ENCODE peak calls at places on chromosomes 1 and 21, in ten cellular contexts. One of them, this sample, is unnamed.

GRCh38 chr1:206470692-206471414 is 577 bp downstream of the IKBKE start:
- DNase-seq in CD4-positive, alpha-beta memory T cell: peak; percentile 42
- DNase-seq in IMR-90: peak; percentile 90
- DNase-seq in adipocyte: peak; percentile 72
- DNase-seq in colonic mucosa: peak; percentile 45
- DNase-seq in endodermal cell: peak; percentile 84
- DNase-seq in right atrium auricular region: peak; percentile 70
- DNase-seq in astrocyte: peak; percentile 82
- DNase-seq in mucosa of descending colon: peak; percentile 61
- DNase-seq in AG04450: peak; percentile 49
- DNase-seq in this sample: no peak

GRCh38 chr1:185741551-185741950 is 7.4 kb downstream of the HMCN1 start:
- DNase-seq in endodermal cell: no peak
- DNase-seq in IMR-90: peak; percentile 28
- DNase-seq in colonic mucosa: no peak
- DNase-seq in AG04450: no peak
- DNase-seq in astrocyte: no peak
- DNase-seq in adipocyte: peak; percentile 37
- DNase-seq in mucosa of descending colon: no peak
- DNase-seq in right atrium auricular region: no peak
- DNase-seq in CD4-positive, alpha-beta memory T cell: no peak
- DNase-seq in this sample: no peak

GRCh38 chr1:14780271-14780670 is 181.8 kb downstream of the KAZN start:
- DNase-seq in IMR-90: no peak
- DNase-seq in adipocyte: no peak
- DNase-seq in right atrium auricular region: no peak
- DNase-seq in AG04450: no peak
- DNase-seq in astrocyte: no peak
- DNase-seq in CD4-positive, alpha-beta memory T cell: no peak
- DNase-seq in colonic mucosa: no peak
- DNase-seq in mucosa of descending colon: no peak
- DNase-seq in endodermal cell: no peak
- DNase-seq in this sample: no peak

GRCh38 chr1:184973308-184974085 is 811 bp downstream of the NIBAN1 start:
- DNase-seq in astrocyte: peak; percentile 42
- DNase-seq in AG04450: no peak
- DNase-seq in colonic mucosa: peak; percentile 34
- DNase-seq in mucosa of descending colon: no peak
- DNase-seq in endodermal cell: peak; percentile 82
- DNase-seq in right atrium auricular region: peak; percentile 76
- DNase-seq in adipocyte: peak; percentile 88
- DNase-seq in IMR-90: peak; percentile 82
- DNase-seq in CD4-positive, alpha-beta memory T cell: no peak
- DNase-seq in this sample: peak; percentile 66

GRCh38 chr1:94316183-94316582 is 78.8 kb upstream of the ARHGAP29 start:
- DNase-seq in astrocyte: no peak
- DNase-seq in endodermal cell: no peak
- DNase-seq in CD4-positive, alpha-beta memory T cell: no peak
- DNase-seq in mucosa of descending colon: no peak
- DNase-seq in colonic mucosa: no peak
- DNase-seq in right atrium auricular region: no peak
- DNase-seq in AG04450: no peak
- DNase-seq in IMR-90: no peak
- DNase-seq in adipocyte: no peak
- DNase-seq in this sample: no peak

GRCh38 chr1:2050482-2050792 is 226 bp downstream of the PRKCZ start:
- DNase-seq in astrocyte: no peak
- DNase-seq in right atrium auricular region: no peak
- DNase-seq in adipocyte: no peak
- DNase-seq in mucosa of descending colon: no peak
- DNase-seq in CD4-positive, alpha-beta memory T cell: no peak
- DNase-seq in AG04450: no peak
- DNase-seq in IMR-90: no peak
- DNase-seq in colonic mucosa: no peak
- DNase-seq in endodermal cell: no peak
- DNase-seq in this sample: peak; percentile 49

GRCh38 chr1:199135901-199136300 is 497.1 kb downstream of the PTPRC start:
- DNase-seq in endodermal cell: no peak
- DNase-seq in right atrium auricular region: no peak
- DNase-seq in colonic mucosa: no peak
- DNase-seq in adipocyte: no peak
- DNase-seq in CD4-positive, alpha-beta memory T cell: no peak
- DNase-seq in AG04450: no peak
- DNase-seq in IMR-90: no peak
- DNase-seq in astrocyte: no peak
- DNase-seq in mucosa of descending colon: no peak
- DNase-seq in this sample: no peak

GRCh38 chr1:7688659-7689058 is 82.4 kb upstream of the VAMP3 start:
- DNase-seq in endodermal cell: no peak
- DNase-seq in IMR-90: no peak
- DNase-seq in right atrium auricular region: no peak
- DNase-seq in mucosa of descending colon: no peak
- DNase-seq in colonic mucosa: no peak
- DNase-seq in astrocyte: no peak
- DNase-seq in AG04450: no peak
- DNase-seq in CD4-positive, alpha-beta memory T cell: no peak
- DNase-seq in adipocyte: no peak
- DNase-seq in this sample: no peak

GRCh38 chr1:48115835-48116234 is 106.7 kb upstream of the SLC5A9 start:
- DNase-seq in mucosa of descending colon: no peak
- DNase-seq in right atrium auricular region: no peak
- DNase-seq in IMR-90: no peak
- DNase-seq in astrocyte: no peak
- DNase-seq in adipocyte: no peak
- DNase-seq in CD4-positive, alpha-beta memory T cell: no peak
- DNase-seq in endodermal cell: no peak
- DNase-seq in AG04450: no peak
- DNase-seq in colonic mucosa: no peak
- DNase-seq in this sample: no peak

GRCh38 chr1:37410080-37410479 is 64.3 kb upstream of the ZC3H12A start:
- DNase-seq in CD4-positive, alpha-beta memory T cell: no peak
- DNase-seq in endodermal cell: no peak
- DNase-seq in astrocyte: no peak
- DNase-seq in right atrium auricular region: no peak
- DNase-seq in colonic mucosa: no peak
- DNase-seq in mucosa of descending colon: no peak
- DNase-seq in IMR-90: no peak
- DNase-seq in AG04450: no peak
- DNase-seq in adipocyte: no peak
- DNase-seq in this sample: no peak

GRCh38 chr1:147626739-147627138 is 43.6 kb downstream of the ACP6 start:
- DNase-seq in astrocyte: no peak
- DNase-seq in AG04450: no peak
- DNase-seq in mucosa of descending colon: no peak
- DNase-seq in IMR-90: no peak
- DNase-seq in CD4-positive, alpha-beta memory T cell: no peak
- DNase-seq in right atrium auricular region: no peak
- DNase-seq in colonic mucosa: no peak
- DNase-seq in endodermal cell: no peak
- DNase-seq in adipocyte: no peak
- DNase-seq in this sample: no peak

GRCh38 chr21:40245021-40245420 is 377.8 kb downstream of the PCP4 start:
- DNase-seq in astrocyte: no peak
- DNase-seq in mucosa of descending colon: no peak
- DNase-seq in right atrium auricular region: no peak
- DNase-seq in adipocyte: no peak
- DNase-seq in IMR-90: no peak
- DNase-seq in AG04450: no peak
- DNase-seq in CD4-positive, alpha-beta memory T cell: no peak
- DNase-seq in endodermal cell: no peak
- DNase-seq in colonic mucosa: no peak
- DNase-seq in this sample: no peak
- H3K9me3 ChIP-seq in astrocyte: no peaks in the 10 kb centered on the region
- H3K9me3 ChIP-seq in mucosa of descending colon: peaks cover 6% of the 10 kb centered on the region
- H3K9me3 ChIP-seq in right atrium auricular region: no peaks in the 10 kb centered on the region
- H3K9me3 ChIP-seq in adipocyte: no peaks in the 10 kb centered on the region
- H3K9me3 ChIP-seq in IMR-90: peaks cover 30% of the 10 kb centered on the region
- H3K9me3 ChIP-seq in AG04450: peaks cover 49% of the 10 kb centered on the region
- H3K9me3 ChIP-seq in CD4-positive, alpha-beta memory T cell: no peaks in the 10 kb centered on the region
- H3K9me3 ChIP-seq in endodermal cell: peaks cover 30% of the 10 kb centered on the region
- H3K9me3 ChIP-seq in colonic mucosa: no peaks in the 10 kb centered on the region
- H3K9me3 ChIP-seq in this sample: no peaks in the 10 kb centered on the region

GRCh38 chr1:49408346-49408745 is 615.4 kb downstream of the AGBL4 start:
- DNase-seq in AG04450: no peak
- DNase-seq in right atrium auricular region: no peak
- DNase-seq in astrocyte: no peak
- DNase-seq in endodermal cell: no peak
- DNase-seq in mucosa of descending colon: no peak
- DNase-seq in IMR-90: no peak
- DNase-seq in colonic mucosa: no peak
- DNase-seq in CD4-positive, alpha-beta memory T cell: no peak
- DNase-seq in adipocyte: no peak
- DNase-seq in this sample: no peak
- H3K9me3 ChIP-seq in AG04450: peaks cover 7% of the 10 kb centered on the region
- H3K9me3 ChIP-seq in right atrium auricular region: no peaks in the 10 kb centered on the region
- H3K9me3 ChIP-seq in astrocyte: no peaks in the 10 kb centered on the region
- H3K9me3 ChIP-seq in endodermal cell: peaks cover 78% of the 10 kb centered on the region
- H3K9me3 ChIP-seq in mucosa of descending colon: peaks cover 4% of the 10 kb centered on the region
- H3K9me3 ChIP-seq in IMR-90: peaks cover 3% of the 10 kb centered on the region
- H3K9me3 ChIP-seq in colonic mucosa: no peaks in the 10 kb centered on the region
- H3K9me3 ChIP-seq in CD4-positive, alpha-beta memory T cell: no peaks in the 10 kb centered on the region
- H3K9me3 ChIP-seq in adipocyte: no peaks in the 10 kb centered on the region
- H3K9me3 ChIP-seq in this sample: no peaks in the 10 kb centered on the region

DNA sequence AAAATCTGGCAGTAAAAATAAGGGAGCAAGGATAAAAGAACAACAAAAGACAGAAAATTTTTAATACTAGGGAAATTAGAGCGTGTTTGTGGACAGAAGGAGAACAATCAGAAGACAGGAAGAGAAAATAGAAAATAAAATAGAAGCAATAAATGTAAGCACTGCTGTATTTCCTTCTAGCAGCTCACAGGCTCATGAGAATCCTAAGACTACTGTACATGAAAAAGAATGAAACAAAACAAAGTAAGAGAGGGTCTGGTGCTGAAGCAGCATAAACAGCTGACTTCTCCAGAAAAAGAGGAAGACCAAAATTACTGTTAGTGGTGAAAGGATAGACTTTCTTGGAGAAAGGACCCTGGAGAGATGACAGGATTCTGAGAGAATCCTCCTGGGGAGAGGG is 17.3 kb downstream of the SLC25A24 start:
- DNase-seq in right atrium auricular region: no peak
- DNase-seq in IMR-90: no peak
- DNase-seq in colonic mucosa: no peak
- DNase-seq in CD4-positive, alpha-beta memory T cell: no peak
- DNase-seq in AG04450: no peak
- DNase-seq in adipocyte: no peak
- DNase-seq in mucosa of descending colon: no peak
- DNase-seq in astrocyte: no peak
- DNase-seq in endodermal cell: no peak
- DNase-seq in this sample: no peak
- H3K9me3 ChIP-seq in right atrium auricular region: peaks cover 6% of the 10 kb centered on the region
- H3K9me3 ChIP-seq in IMR-90: no peaks in the 10 kb centered on the region
- H3K9me3 ChIP-seq in colonic mucosa: no peaks in the 10 kb centered on the region
- H3K9me3 ChIP-seq in CD4-positive, alpha-beta memory T cell: peaks cover 5% of the 10 kb centered on the region
- H3K9me3 ChIP-seq in AG04450: no peaks in the 10 kb centered on the region
- H3K9me3 ChIP-seq in adipocyte: peaks cover 8% of the 10 kb centered on the region
- H3K9me3 ChIP-seq in mucosa of descending colon: no peaks in the 10 kb centered on the region
- H3K9me3 ChIP-seq in astrocyte: no peaks in the 10 kb centered on the region
- H3K9me3 ChIP-seq in endodermal cell: peaks cover 78% of the 10 kb centered on the region
- H3K9me3 ChIP-seq in this sample: no peaks in the 10 kb centered on the region

GRCh38 chr1:152535774-152536173 is 21.5 kb downstream of the CRCT1 start:
- DNase-seq in astrocyte: no peak
- DNase-seq in right atrium auricular region: no peak
- DNase-seq in IMR-90: no peak
- DNase-seq in CD4-positive, alpha-beta memory T cell: no peak
- DNase-seq in AG04450: no peak
- DNase-seq in adipocyte: no peak
- DNase-seq in colonic mucosa: no peak
- DNase-seq in endodermal cell: no peak
- DNase-seq in mucosa of descending colon: no peak
- DNase-seq in this sample: no peak
- H3K9me3 ChIP-seq in astrocyte: no peaks in the 10 kb centered on the region
- H3K9me3 ChIP-seq in right atrium auricular region: no peaks in the 10 kb centered on the region
- H3K9me3 ChIP-seq in IMR-90: no peaks in the 10 kb centered on the region
- H3K9me3 ChIP-seq in CD4-positive, alpha-beta memory T cell: no peaks in the 10 kb centered on the region
- H3K9me3 ChIP-seq in AG04450: peaks cover 22% of the 10 kb centered on the region
- H3K9me3 ChIP-seq in adipocyte: peaks cover 9% of the 10 kb centered on the region
- H3K9me3 ChIP-seq in colonic mucosa: no peaks in the 10 kb centered on the region
- H3K9me3 ChIP-seq in endodermal cell: peaks cover 91% of the 10 kb centered on the region
- H3K9me3 ChIP-seq in mucosa of descending colon: no peaks in the 10 kb centered on the region
- H3K9me3 ChIP-seq in this sample: no peaks in the 10 kb centered on the region

GRCh38 chr1:49523764-49524163 is 500.0 kb downstream of the AGBL4 start:
- DNase-seq in right atrium auricular region: no peak
- DNase-seq in IMR-90: no peak
- DNase-seq in astrocyte: no peak
- DNase-seq in adipocyte: no peak
- DNase-seq in colonic mucosa: no peak
- DNase-seq in AG04450: no peak
- DNase-seq in endodermal cell: no peak
- DNase-seq in CD4-positive, alpha-beta memory T cell: no peak
- DNase-seq in mucosa of descending colon: no peak
- DNase-seq in this sample: no peak
- H3K9me3 ChIP-seq in right atrium auricular region: no peaks in the 10 kb centered on the region
- H3K9me3 ChIP-seq in IMR-90: no peaks in the 10 kb centered on the region
- H3K9me3 ChIP-seq in astrocyte: no peaks in the 10 kb centered on the region
- H3K9me3 ChIP-seq in adipocyte: no peaks in the 10 kb centered on the region
- H3K9me3 ChIP-seq in colonic mucosa: no peaks in the 10 kb centered on the region
- H3K9me3 ChIP-seq in AG04450: peaks cover 3% of the 10 kb centered on the region
- H3K9me3 ChIP-seq in endodermal cell: peaks cover 76% of the 10 kb centered on the region
- H3K9me3 ChIP-seq in CD4-positive, alpha-beta memory T cell: no peaks in the 10 kb centered on the region
- H3K9me3 ChIP-seq in mucosa of descending colon: no peaks in the 10 kb centered on the region
- H3K9me3 ChIP-seq in this sample: no peaks in the 10 kb centered on the region

GRCh38 chr21:46599251-46599572 is 5.7 kb downstream of the S100B start:
- DNase-seq in astrocyte: peak; percentile 92
- DNase-seq in IMR-90: peak; percentile 92
- DNase-seq in endodermal cell: no peak
- DNase-seq in colonic mucosa: no peak
- DNase-seq in adipocyte: peak; percentile 82
- DNase-seq in CD4-positive, alpha-beta memory T cell: no peak
- DNase-seq in AG04450: peak; percentile 70
- DNase-seq in right atrium auricular region: peak; percentile 78
- DNase-seq in mucosa of descending colon: no peak
- DNase-seq in this sample: no peak
- H3K9me3 ChIP-seq in astrocyte: peaks cover 3% of the 10 kb centered on the region
- H3K9me3 ChIP-seq in IMR-90: peaks cover 5% of the 10 kb centered on the region
- H3K9me3 ChIP-seq in endodermal cell: peaks cover 7% of the 10 kb centered on the region
- H3K9me3 ChIP-seq in colonic mucosa: no peaks in the 10 kb centered on the region
- H3K9me3 ChIP-seq in adipocyte: peaks cover 3% of the 10 kb centered on the region
- H3K9me3 ChIP-seq in CD4-positive, alpha-beta memory T cell: no peaks in the 10 kb centered on the region
- H3K9me3 ChIP-seq in AG04450: peaks cover 7% of the 10 kb centered on the region
- H3K9me3 ChIP-seq in right atrium auricular region: no peaks in the 10 kb centered on the region
- H3K9me3 ChIP-seq in mucosa of descending colon: peaks cover 6% of the 10 kb centered on the region
- H3K9me3 ChIP-seq in this sample: no peaks in the 10 kb centered on the region